ENCODE peak calls at places on chromosomes 12 and 14, in five cellular contexts. One of them, this sample, is unnamed.

GRCh38 chr12:1122803-1123202 is 131.8 kb downstream of the ERC1 start:
- DNase-seq in cardiac fibroblast: peak
- DNase-seq in foreskin fibroblast: no peak
- DNase-seq in neural progenitor cell: peak
- DNase-seq in choroid plexus epithelial cell: peak
- DNase-seq in this sample: no peak

GRCh38 chr14:64113279-64113678 is 180.9 kb downstream of the ESR2 start:
- DNase-seq in foreskin fibroblast: no peak
- DNase-seq in choroid plexus epithelial cell: peak
- DNase-seq in neural progenitor cell: no peak
- DNase-seq in cardiac fibroblast: no peak
- DNase-seq in this sample: no peak

GRCh38 chr12:111066744-111067437 is 146.5 kb upstream of the MYL2 start:
- DNase-seq in neural progenitor cell: no peak
- DNase-seq in cardiac fibroblast: no peak
- DNase-seq in foreskin fibroblast: no peak
- DNase-seq in choroid plexus epithelial cell: no peak
- DNase-seq in this sample: no peak

GRCh38 chr14:79356040-79356439 is 855.3 kb downstream of the DIO2 start:
- DNase-seq in foreskin fibroblast: no peak
- DNase-seq in choroid plexus epithelial cell: peak
- DNase-seq in neural progenitor cell: peak
- DNase-seq in cardiac fibroblast: peak
- DNase-seq in this sample: no peak

GRCh38 chr12:69948874-69949273 is 123.8 kb downstream of the MYRFL start:
- DNase-seq in foreskin fibroblast: no peak
- DNase-seq in neural progenitor cell: no peak
- DNase-seq in cardiac fibroblast: no peak
- DNase-seq in choroid plexus epithelial cell: no peak
- DNase-seq in this sample: no peak

GRCh38 chr12:29066061-29066588 is 83.0 kb upstream of the FAR2 start:
- DNase-seq in choroid plexus epithelial cell: peak
- DNase-seq in cardiac fibroblast: peak
- DNase-seq in neural progenitor cell: peak
- DNase-seq in foreskin fibroblast: peak
- DNase-seq in this sample: no peak

GRCh38 chr12:29858270-29858786 is 74.6 kb upstream of the TMTC1 start:
- DNase-seq in cardiac fibroblast: no peak
- DNase-seq in neural progenitor cell: no peak
- DNase-seq in foreskin fibroblast: no peak
- DNase-seq in choroid plexus epithelial cell: no peak
- DNase-seq in this sample: no peak

GRCh38 chr14:28088125-28088524 is 678.5 kb upstream of the FOXG1 start:
- DNase-seq in choroid plexus epithelial cell: no peak
- DNase-seq in cardiac fibroblast: no peak
- DNase-seq in neural progenitor cell: peak
- DNase-seq in foreskin fibroblast: no peak
- DNase-seq in this sample: no peak

GRCh38 chr12:56991319-56991906 is 14.9 kb downstream of the ZBTB39 start:
- DNase-seq in foreskin fibroblast: no peak
- DNase-seq in cardiac fibroblast: peak
- DNase-seq in neural progenitor cell: no peak
- DNase-seq in choroid plexus epithelial cell: no peak
- DNase-seq in this sample: no peak

GRCh38 chr12:110304061-110304551 is 23.1 kb downstream of the ATP2A2 start:
- DNase-seq in neural progenitor cell: no peak
- DNase-seq in choroid plexus epithelial cell: peak
- DNase-seq in cardiac fibroblast: peak
- DNase-seq in foreskin fibroblast: peak
- DNase-seq in this sample: no peak

GRCh38 chr12:113918306-113918705 is 47.8 kb downstream of the RBM19 start:
- DNase-seq in foreskin fibroblast: no peak
- DNase-seq in neural progenitor cell: no peak
- DNase-seq in cardiac fibroblast: no peak
- DNase-seq in choroid plexus epithelial cell: no peak
- DNase-seq in this sample: no peak

GRCh38 chr12:67697981-67698380 is 49.4 kb downstream of the DYRK2 start:
- DNase-seq in choroid plexus epithelial cell: no peak
- DNase-seq in cardiac fibroblast: no peak
- DNase-seq in foreskin fibroblast: no peak
- DNase-seq in neural progenitor cell: no peak
- DNase-seq in this sample: no peak

GRCh38 chr14:73753887-73754880 is 40.0 kb upstream of the PNMA1 start:
- DNase-seq in cardiac fibroblast: no peak
- DNase-seq in foreskin fibroblast: peak
- DNase-seq in neural progenitor cell: no peak
- DNase-seq in choroid plexus epithelial cell: no peak
- DNase-seq in this sample: no peak

GRCh38 chr14:101033006-101033405 is 129.5 kb upstream of the RTL1 start:
- DNase-seq in cardiac fibroblast: no peak
- DNase-seq in choroid plexus epithelial cell: no peak
- DNase-seq in foreskin fibroblast: no peak
- DNase-seq in neural progenitor cell: no peak
- DNase-seq in this sample: no peak

GRCh38 chr12:116162071-116162470 is 115.4 kb downstream of the MED13L start:
- DNase-seq in foreskin fibroblast: no peak
- DNase-seq in neural progenitor cell: peak
- DNase-seq in choroid plexus epithelial cell: no peak
- DNase-seq in cardiac fibroblast: no peak
- DNase-seq in this sample: no peak

GRCh38 chr12:130477221-130477620 is 139.5 kb downstream of the PIWIL1 start:
- DNase-seq in cardiac fibroblast: no peak
- DNase-seq in foreskin fibroblast: no peak
- DNase-seq in neural progenitor cell: no peak
- DNase-seq in choroid plexus epithelial cell: no peak
- DNase-seq in this sample: no peak

GRCh38 chr12:132075026-132075713 is 68.9 kb downstream of the DDX51 start:
- DNase-seq in choroid plexus epithelial cell: peak
- DNase-seq in cardiac fibroblast: no peak
- DNase-seq in neural progenitor cell: peak
- DNase-seq in foreskin fibroblast: no peak
- DNase-seq in this sample: no peak

GRCh38 chr12:69972136-69972535 is 147.1 kb downstream of the MYRFL start:
- DNase-seq in cardiac fibroblast: no peak
- DNase-seq in choroid plexus epithelial cell: no peak
- DNase-seq in foreskin fibroblast: no peak
- DNase-seq in neural progenitor cell: no peak
- DNase-seq in this sample: no peak

GRCh38 chr12:19846561-19846960 is 407.3 kb downstream of the AEBP2 start:
- DNase-seq in neural progenitor cell: no peak
- DNase-seq in choroid plexus epithelial cell: peak
- DNase-seq in foreskin fibroblast: peak
- DNase-seq in cardiac fibroblast: peak
- DNase-seq in this sample: no peak

GRCh38 chr12:31234955-31235867 is 90.7 kb downstream of the SINHCAF start:
- DNase-seq in choroid plexus epithelial cell: peak
- DNase-seq in neural progenitor cell: peak
- DNase-seq in cardiac fibroblast: peak
- DNase-seq in foreskin fibroblast: peak
- DNase-seq in this sample: no peak

GRCh38 chr12:55738113-55739024 is 4.6 kb upstream of the GDF11 start:
- DNase-seq in choroid plexus epithelial cell: peak
- DNase-seq in foreskin fibroblast: peak
- DNase-seq in neural progenitor cell: peak
- DNase-seq in cardiac fibroblast: peak
- DNase-seq in this sample: no peak

GRCh38 chr14:94615254-94615653 is 3.1 kb downstream of the SERPINA3 start:
- DNase-seq in cardiac fibroblast: no peak
- DNase-seq in choroid plexus epithelial cell: no peak
- DNase-seq in foreskin fibroblast: no peak
- DNase-seq in neural progenitor cell: no peak
- DNase-seq in this sample: no peak

GRCh38 chr14:64191756-64192155 is 102.4 kb downstream of the ESR2 start:
- DNase-seq in neural progenitor cell: no peak
- DNase-seq in cardiac fibroblast: peak
- DNase-seq in choroid plexus epithelial cell: peak
- DNase-seq in foreskin fibroblast: peak
- DNase-seq in this sample: peak

GRCh38 chr14:26597136-26598080 is at the start of gene NOVA1:
- DNase-seq in foreskin fibroblast: no peak
- DNase-seq in choroid plexus epithelial cell: peak
- DNase-seq in neural progenitor cell: peak
- DNase-seq in cardiac fibroblast: peak
- DNase-seq in this sample: no peak
- H3K4me3 ChIP-seq in foreskin fibroblast: peak
- H3K4me3 ChIP-seq in choroid plexus epithelial cell: peak
- H3K4me3 ChIP-seq in neural progenitor cell: peak
- H3K4me3 ChIP-seq in cardiac fibroblast: peak
- H3K4me3 ChIP-seq in this sample: peak

GRCh38 chr14:58769766-58770165 is 132.0 kb downstream of the DACT1 start:
- DNase-seq in cardiac fibroblast: no peak
- DNase-seq in foreskin fibroblast: no peak
- DNase-seq in neural progenitor cell: no peak
- DNase-seq in choroid plexus epithelial cell: no peak
- DNase-seq in this sample: no peak

GRCh38 chr14:58768977-58769376 is 131.2 kb downstream of the DACT1 start:
- DNase-seq in foreskin fibroblast: no peak
- DNase-seq in neural progenitor cell: peak
- DNase-seq in choroid plexus epithelial cell: no peak
- DNase-seq in cardiac fibroblast: no peak
- DNase-seq in this sample: no peak

GRCh38 chr14:58763210-58763609 is 125.4 kb downstream of the DACT1 start:
- DNase-seq in foreskin fibroblast: no peak
- DNase-seq in cardiac fibroblast: no peak
- DNase-seq in choroid plexus epithelial cell: no peak
- DNase-seq in neural progenitor cell: no peak
- DNase-seq in this sample: no peak

GRCh38 chr14:58765843-58766242 is 128.1 kb downstream of the DACT1 start:
- DNase-seq in foreskin fibroblast: no peak
- DNase-seq in cardiac fibroblast: no peak
- DNase-seq in choroid plexus epithelial cell: no peak
- DNase-seq in neural progenitor cell: no peak
- DNase-seq in this sample: no peak

GRCh38 chr14:58765375-58765774 is 127.6 kb downstream of the DACT1 start:
- DNase-seq in cardiac fibroblast: no peak
- DNase-seq in foreskin fibroblast: no peak
- DNase-seq in choroid plexus epithelial cell: no peak
- DNase-seq in neural progenitor cell: no peak
- DNase-seq in this sample: no peak
- TF ChIP-seq CTCF in cardiac fibroblast: no peak
- TF ChIP-seq CTCF in foreskin fibroblast: no peak
- TF ChIP-seq CTCF in choroid plexus epithelial cell: no peak
- TF ChIP-seq CTCF in neural progenitor cell: no peak
- TF ChIP-seq CTCF in this sample: no peak

GRCh38 chr12:93759512-93760081 is 82.4 kb downstream of the CRADD start:
- DNase-seq in foreskin fibroblast: no peak
- DNase-seq in cardiac fibroblast: no peak
- DNase-seq in choroid plexus epithelial cell: no peak
- DNase-seq in neural progenitor cell: no peak
- DNase-seq in this sample: no peak

GRCh38 chr12:93757792-93758694 is 80.9 kb downstream of the CRADD start:
- DNase-seq in cardiac fibroblast: no peak
- DNase-seq in choroid plexus epithelial cell: no peak
- DNase-seq in neural progenitor cell: no peak
- DNase-seq in foreskin fibroblast: no peak
- DNase-seq in this sample: no peak

GRCh38 chr12:93756295-93756694 is 79.1 kb downstream of the CRADD start:
- DNase-seq in choroid plexus epithelial cell: no peak
- DNase-seq in neural progenitor cell: no peak
- DNase-seq in cardiac fibroblast: no peak
- DNase-seq in foreskin fibroblast: no peak
- DNase-seq in this sample: no peak

GRCh38 chr12:93760275-93760875 is 83.2 kb downstream of the CRADD start:
- DNase-seq in foreskin fibroblast: no peak
- DNase-seq in choroid plexus epithelial cell: no peak
- DNase-seq in cardiac fibroblast: no peak
- DNase-seq in neural progenitor cell: no peak
- DNase-seq in this sample: no peak

GRCh38 chr12:93758974-93759373 is 81.8 kb downstream of the CRADD start:
- DNase-seq in cardiac fibroblast: no peak
- DNase-seq in choroid plexus epithelial cell: no peak
- DNase-seq in foreskin fibroblast: no peak
- DNase-seq in neural progenitor cell: no peak
- DNase-seq in this sample: no peak
- H3K4me3 ChIP-seq in cardiac fibroblast: no peak
- H3K4me3 ChIP-seq in choroid plexus epithelial cell: no peak
- H3K4me3 ChIP-seq in foreskin fibroblast: no peak
- H3K4me3 ChIP-seq in neural progenitor cell: no peak
- H3K4me3 ChIP-seq in this sample: no peak

GRCh38 chr14:61408498-61408897 is 87.1 kb downstream of the PRKCH start:
- DNase-seq in cardiac fibroblast: no peak
- DNase-seq in neural progenitor cell: no peak
- DNase-seq in choroid plexus epithelial cell: no peak
- DNase-seq in foreskin fibroblast: no peak
- DNase-seq in this sample: no peak
- TF ChIP-seq CTCF in cardiac fibroblast: no peak
- TF ChIP-seq CTCF in neural progenitor cell: no peak
- TF ChIP-seq CTCF in choroid plexus epithelial cell: no peak
- TF ChIP-seq CTCF in foreskin fibroblast: no peak
- TF ChIP-seq CTCF in this sample: no peak

DNA sequence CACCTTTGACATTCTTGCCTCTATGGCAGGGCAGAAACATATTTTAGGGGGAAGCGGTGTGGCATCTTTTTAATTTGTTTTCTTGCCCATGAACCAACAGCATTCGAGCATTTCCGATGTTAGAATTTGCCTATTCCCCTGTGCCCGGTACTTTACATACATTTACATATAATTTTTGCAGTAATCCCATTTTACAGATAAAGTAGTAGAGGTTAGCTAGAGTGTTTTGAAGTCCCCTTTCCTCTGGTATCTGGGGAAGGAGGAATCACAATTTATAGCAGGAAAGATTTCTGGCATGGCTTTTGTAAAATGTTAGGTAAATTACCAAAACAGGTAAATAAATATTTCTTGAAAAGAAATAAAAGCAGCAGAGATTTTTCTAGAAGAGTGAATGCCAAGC is 1.6 kb downstream of the BORCS5 start:
- DNase-seq in neural progenitor cell: no peak
- DNase-seq in choroid plexus epithelial cell: no peak
- DNase-seq in cardiac fibroblast: no peak
- DNase-seq in foreskin fibroblast: no peak
- DNase-seq in this sample: no peak
- H3K4me3 ChIP-seq in neural progenitor cell: peak
- H3K4me3 ChIP-seq in choroid plexus epithelial cell: no peak
- H3K4me3 ChIP-seq in cardiac fibroblast: peak
- H3K4me3 ChIP-seq in foreskin fibroblast: peak
- H3K4me3 ChIP-seq in this sample: peak

DNA sequence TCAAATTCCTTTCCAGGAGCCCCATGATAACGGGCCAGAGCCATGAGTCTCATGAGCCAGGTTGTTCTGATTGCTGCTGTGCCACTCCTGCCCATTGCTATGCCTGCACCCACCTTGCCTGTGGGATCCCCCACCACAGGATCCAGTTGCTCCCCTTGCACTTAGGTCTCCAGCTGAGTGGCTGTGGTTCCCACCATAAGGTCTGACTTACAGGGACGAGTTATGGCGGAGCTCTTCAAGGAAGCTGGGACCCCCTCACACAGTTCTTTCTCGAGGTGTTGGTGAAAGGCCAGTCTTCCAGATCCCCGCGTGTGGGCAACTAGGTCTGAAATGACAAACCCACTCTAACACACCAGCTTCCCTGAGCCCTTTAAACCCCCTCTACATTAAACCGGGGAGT is 111.9 kb upstream of the C14orf180 start:
- DNase-seq in cardiac fibroblast: no peak
- DNase-seq in choroid plexus epithelial cell: no peak
- DNase-seq in foreskin fibroblast: no peak
- DNase-seq in neural progenitor cell: no peak
- DNase-seq in this sample: no peak
- TF ChIP-seq CTCF in cardiac fibroblast: no peak
- TF ChIP-seq CTCF in choroid plexus epithelial cell: no peak
- TF ChIP-seq CTCF in foreskin fibroblast: no peak
- TF ChIP-seq CTCF in neural progenitor cell: no peak
- TF ChIP-seq CTCF in this sample: no peak

This sample was measured in AG09309.